ENCODE peak calls at places on chromosome 13, in six cellular contexts. O is cardiac muscle cell; P is pancreas; Y is left lung; M is heart left ventricle; L is CD8-positive, alpha-beta memory T cell. Z is an unnamed sample. For H3K4me1, the result is how much of the 10 kb centered on the place peaks cover.

GRCh38 chr13:102846261-102847015 is 606 bp downstream of the ERCC5 start:
- DNase-seq in O (peak), P (no peak), Y (peak), M (peak), L (peak), Z (peak)

GRCh38 chr13:75762066-75762937 is 126.2 kb downstream of the LMO7 start:
- DNase-seq in O (no peak), P (no peak), Y (no peak), M (no peak), L (peak), Z (no peak)

GRCh38 chr13:65292488-65292901 is 1937.6 kb downstream of the PCDH9 start:
- DNase-seq in O (peak), P (no peak), Y (no peak), M (no peak), L (no peak), Z (no peak)

GRCh38 chr13:41995946-41996345 is 35.0 kb upstream of the VWA8 start:
- DNase-seq in O (peak), P (no peak), Y (no peak), M (no peak), L (no peak), Z (no peak)

GRCh38 chr13:29483211-29483610 is 112.3 kb downstream of the SLC7A1 start:
- DNase-seq in O (no peak), P (peak), Y (no peak), M (peak), L (no peak), Z (no peak)

GRCh38 chr13:21061077-21061945 is at the start of gene LATS2:
- DNase-seq in O (peak), P (peak), Y (peak), M (peak), L (peak), Z (peak)

GRCh38 chr13:25249001-25249543 is 38.2 kb downstream of the MTMR6 start:
- DNase-seq in O (peak), P (no peak), Y (no peak), M (no peak), L (no peak), Z (peak)

GRCh38 chr13:78487707-78488106 is 115.6 kb downstream of the POU4F1 start:
- DNase-seq in O (no peak), P (no peak), Y (no peak), M (no peak), L (no peak), Z (no peak)

GRCh38 chr13:75129331-75129730 is 352.6 kb downstream of the TBC1D4 start:
- DNase-seq in O (no peak), P (no peak), Y (no peak), M (no peak), L (no peak), Z (no peak)

GRCh38 chr13:89845874-89846273 is 1501.6 kb upstream of the MIR17HG start:
- DNase-seq in O (no peak), P (no peak), Y (no peak), M (no peak), L (no peak), Z (no peak)

GRCh38 chr13:51801631-51802099 is 2.3 kb downstream of the DHRS12 start:
- DNase-seq in O (no peak), P (peak), Y (peak), M (peak), L (no peak), Z (no peak)

GRCh38 chr13:33676700-33677048 is 141.3 kb upstream of the RFC3 start:
- DNase-seq in O (peak), P (peak), Y (peak), M (peak), L (no peak), Z (peak)

GRCh38 chr13:36801035-36801434 is 18.0 kb upstream of the RFXAP start:
- DNase-seq in O (no peak), P (no peak), Y (no peak), M (no peak), L (no peak), Z (no peak)

GRCh38 chr13:77026255-77026782 is 640 bp downstream of the FBXL3 start:
- DNase-seq in O (peak), P (peak), Y (peak), M (peak), L (peak), Z (peak)

GRCh38 chr13:75258159-75258782 is 223.7 kb downstream of the TBC1D4 start:
- DNase-seq in O (peak), P (no peak), Y (no peak), M (no peak), L (no peak), Z (no peak)

GRCh38 chr13:25371158-25371557 is 616 bp upstream of the ATP8A2 start:
- DNase-seq in O (no peak), P (no peak), Y (no peak), M (no peak), L (no peak), Z (no peak)

GRCh38 chr13:72180253-72180952 is 313.4 kb upstream of the DACH1 start:
- DNase-seq in O (no peak), P (peak), Y (no peak), M (no peak), L (no peak), Z (no peak)

GRCh38 chr13:83780201-83780600 is 102.1 kb downstream of the SLITRK1 start:
- DNase-seq in O (peak), P (no peak), Y (no peak), M (no peak), L (no peak), Z (peak)

DNA sequence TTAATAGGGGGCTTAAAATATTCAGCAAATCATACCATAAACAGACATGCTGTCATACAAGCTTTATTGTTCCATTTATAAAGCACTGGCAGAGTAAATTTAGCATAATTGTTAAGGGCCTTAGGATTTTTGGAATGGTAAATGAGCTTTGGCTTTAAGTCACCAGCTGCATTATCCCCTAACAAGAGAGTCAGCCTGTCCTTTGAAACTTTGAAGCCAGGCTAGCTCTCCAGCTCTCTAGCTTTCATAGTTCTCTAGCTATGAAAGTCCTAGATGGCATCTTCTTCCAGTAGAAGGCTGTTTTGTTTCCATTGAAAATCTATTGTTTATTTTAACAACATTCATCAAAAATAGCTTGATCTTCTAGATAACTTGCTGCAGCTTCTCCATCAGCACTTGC is 420.8 kb upstream of the GPC6 start:
- DNase-seq in O (no peak), P (no peak), Y (no peak), M (no peak), L (no peak), Z (no peak)
- H3K4me3 ChIP-seq in O (no peak), P (peak), Y (peak), M (peak), L (peak), Z (no peak)

GRCh38 chr13:80469841-80470378 is 129.0 kb upstream of the SPRY2 start:
- DNase-seq in O (peak), P (peak), Y (peak), M (peak), L (no peak), Z (no peak)

GRCh38 chr13:80465321-80465720 is 124.4 kb upstream of the SPRY2 start:
- DNase-seq in O (no peak), P (no peak), Y (no peak), M (no peak), L (no peak), Z (no peak)

GRCh38 chr13:80463673-80464352 is 122.9 kb upstream of the SPRY2 start:
- DNase-seq in O (peak), P (no peak), Y (no peak), M (no peak), L (no peak), Z (no peak)

GRCh38 chr13:80473695-80474094 is 132.8 kb upstream of the SPRY2 start:
- DNase-seq in O (peak), P (no peak), Y (no peak), M (no peak), L (no peak), Z (no peak)

GRCh38 chr13:80469105-80469840 is 128.3 kb upstream of the SPRY2 start:
- DNase-seq in O (peak), P (no peak), Y (no peak), M (no peak), L (no peak), Z (no peak)
- H3K27ac ChIP-seq in O (no peak), P (no peak), Y (peak), M (peak), L (no peak), Z (no peak)

GRCh38 chr13:94327318-94327717 is 152.2 kb downstream of the DCT start:
- DNase-seq in O (no peak), P (no peak), Y (no peak), M (no peak), L (peak), Z (peak)

GRCh38 chr13:94329277-94329676 is 150.2 kb downstream of the DCT start:
- DNase-seq in O (peak), P (no peak), Y (no peak), M (no peak), L (no peak), Z (no peak)

GRCh38 chr13:94329754-94330551 is 149.5 kb downstream of the DCT start:
- DNase-seq in O (peak), P (no peak), Y (no peak), M (no peak), L (no peak), Z (peak)

GRCh38 chr13:94330552-94331071 is 148.9 kb downstream of the DCT start:
- DNase-seq in O (no peak), P (no peak), Y (no peak), M (no peak), L (peak), Z (no peak)

GRCh38 chr13:94328336-94329041 is 151.0 kb downstream of the DCT start:
- DNase-seq in O (no peak), P (no peak), Y (no peak), M (no peak), L (no peak), Z (peak)
- H3K4me1 ChIP-seq in O (under half), P (under half), Y (under half), M (under half), L (half or more), Z (under half)

GRCh38 chr13:30615851-30616311 is 1.8 kb upstream of the USPL1 start:
- DNase-seq in O (peak), P (no peak), Y (no peak), M (no peak), L (peak), Z (no peak)
- H3K4me3 ChIP-seq in O (peak), P (peak), Y (peak), M (peak), L (peak), Z (peak)

GRCh38 chr13:85314686-85315085 is 484.5 kb downstream of the SLITRK6 start:
- DNase-seq in O (no peak), P (no peak), Y (no peak), M (no peak), L (no peak), Z (no peak)
- H3K27ac ChIP-seq in O (no peak), P (no peak), Y (no peak), M (no peak), L (no peak), Z (no peak)

GRCh38 chr13:114107686-114108081 is 24.7 kb downstream of the RASA3 start:
- DNase-seq in O (peak), P (no peak), Y (peak), M (no peak), L (no peak), Z (peak)
- H3K4me1 ChIP-seq in O (under half), P (under half), Y (under half), M (under half), L (half or more), Z (under half)

DNA sequence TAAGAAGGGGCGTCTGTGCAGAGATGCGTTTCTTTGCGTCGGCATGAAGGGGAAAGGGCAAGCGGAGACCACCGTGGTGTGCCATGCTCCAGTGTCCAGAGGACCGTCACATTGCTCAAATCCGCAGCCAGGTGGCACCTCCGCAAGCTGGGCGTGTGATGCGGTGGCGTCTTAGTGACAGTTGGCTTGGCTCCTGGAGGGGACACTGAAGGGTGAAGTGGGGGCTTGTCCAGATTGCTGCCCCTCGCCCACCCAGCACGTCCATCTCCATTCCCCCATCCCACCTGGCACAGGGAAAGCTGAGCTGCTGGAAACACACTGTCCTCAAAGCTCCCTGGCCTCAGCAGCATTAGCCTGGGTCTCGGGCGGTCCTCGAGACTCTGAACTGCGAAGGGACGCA is 135.3 kb downstream of the SOX1 start:
- DNase-seq in O (no peak), P (no peak), Y (no peak), M (no peak), L (no peak), Z (no peak)
- H3K4me3 ChIP-seq in O (no peak), P (no peak), Y (no peak), M (no peak), L (no peak), Z (no peak)

DNA sequence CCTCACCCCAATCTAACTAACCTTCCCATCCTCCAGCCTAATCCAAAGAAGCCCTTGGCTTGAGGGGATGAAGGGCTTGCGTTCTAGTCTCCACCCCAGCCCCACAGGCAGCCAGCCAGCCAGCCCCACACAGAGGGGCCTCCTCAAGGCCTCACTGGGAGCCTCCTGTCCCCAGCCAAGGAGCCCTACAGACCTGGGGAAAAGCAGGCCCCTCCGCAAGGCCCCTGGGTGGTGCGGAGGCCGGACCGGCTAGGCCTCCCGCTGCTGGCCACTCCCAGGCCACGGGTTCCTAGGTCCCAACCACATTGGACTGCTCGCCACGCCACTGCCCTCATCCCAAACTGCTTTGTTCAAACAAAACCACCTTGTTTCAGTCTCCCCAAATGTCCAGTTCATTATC is 78.0 kb downstream of the ZIC5 start:
- DNase-seq in O (no peak), P (no peak), Y (no peak), M (no peak), L (no peak), Z (no peak)
- H3K27ac ChIP-seq in O (no peak), P (no peak), Y (no peak), M (no peak), L (no peak), Z (no peak)

Z was measured in SJCRH30.